ENCODE peak calls at places on chromosome 9, in six cellular contexts. S, L, H, D, U and Y are unnamed samples.
A peak's percentile ranks its signal among the peaks of the same experiment; 100 is the strongest.

GRCh38 chr9:120358877-120359276 is 221.1 kb downstream of the CDK5RAP2 start:
- DNase-seq in S (no peak), L (no peak), H (no peak), D (no peak), U (no peak), Y (no peak)

GRCh38 chr9:81191222-81191621 is 498.1 kb downstream of the TLE1 start:
- DNase-seq in S (no peak), L (no peak), H (no peak), D (no peak), U (no peak), Y (no peak)

GRCh38 chr9:112921549-112921948 is 30.9 kb upstream of the SLC46A2 start:
- DNase-seq in S (peak; percentile 19), L (peak; percentile 26), H (peak; percentile 33), D (no peak), U (no peak), Y (no peak)

GRCh38 chr9:107431461-107431860 is 58.1 kb downstream of the KLF4 start:
- DNase-seq in S (no peak), L (no peak), H (no peak), D (no peak), U (no peak), Y (no peak)

GRCh38 chr9:128349772-128350171 is 9.4 kb downstream of the SLC27A4 start:
- DNase-seq in S (no peak), L (no peak), H (no peak), D (no peak), U (no peak), Y (no peak)

GRCh38 chr9:115556432-115556831 is 438.5 kb upstream of the TNC start:
- DNase-seq in S (no peak), L (no peak), H (no peak), D (no peak), U (no peak), Y (no peak)

GRCh38 chr9:134286513-134287245 is 39.6 kb upstream of the RXRA start:
- DNase-seq in S (no peak), L (no peak), H (no peak), D (no peak), U (no peak), Y (no peak)

GRCh38 chr9:77751341-77752091 is 103.4 kb upstream of the GNA14 start:
- DNase-seq in S (peak; percentile 16), L (peak; percentile 50), H (peak; percentile 76), D (no peak), U (no peak), Y (no peak)

GRCh38 chr9:113237026-113237425 is 15.7 kb downstream of the SLC31A1 start:
- DNase-seq in S (no peak), L (no peak), H (no peak), D (no peak), U (no peak), Y (no peak)

GRCh38 chr9:354453-354852 is 139.8 kb downstream of the DOCK8 start:
- DNase-seq in S (no peak), L (no peak), H (no peak), D (no peak), U (no peak), Y (no peak)

GRCh38 chr9:123453904-123454321 is 97.9 kb downstream of the CRB2 start:
- DNase-seq in S (no peak), L (peak; percentile 62), H (no peak), D (no peak), U (no peak), Y (peak; percentile 67)

GRCh38 chr9:83355024-83355444 is 183.2 kb downstream of the FRMD3 start:
- DNase-seq in S (no peak), L (no peak), H (peak; percentile 27), D (no peak), U (no peak), Y (no peak)

GRCh38 chr9:7186175-7186574 is 428.4 kb downstream of the KDM4C start:
- DNase-seq in S (no peak), L (no peak), H (no peak), D (no peak), U (no peak), Y (no peak)

GRCh38 chr9:97632406-97632991 is 669 bp downstream of the TSTD2 start:
- DNase-seq in S (no peak), L (no peak), H (peak; percentile 60), D (peak; percentile 18), U (no peak), Y (peak; percentile 66)

GRCh38 chr9:98793031-98793430 is 3.3 kb downstream of the ANKS6 start:
- DNase-seq in S (no peak), L (no peak), H (no peak), D (no peak), U (no peak), Y (no peak)

GRCh38 chr9:35051069-35051967 is 21.1 kb downstream of the VCP start:
- DNase-seq in S (no peak), L (peak; percentile 24), H (peak; percentile 12), D (peak; percentile 33), U (peak; percentile 11), Y (no peak)

GRCh38 chr9:81595887-81596558 is 93.3 kb downstream of the TLE1 start:
- DNase-seq in S (no peak), L (no peak), H (no peak), D (no peak), U (no peak), Y (no peak)

GRCh38 chr9:28563612-28564011 is 990.3 kb upstream of the C9orf72 start:
- DNase-seq in S (no peak), L (no peak), H (no peak), D (no peak), U (no peak), Y (no peak)

GRCh38 chr9:1907465-1907864 is 107.7 kb upstream of the SMARCA2 start:
- DNase-seq in S (no peak), L (no peak), H (no peak), D (no peak), U (no peak), Y (no peak)

GRCh38 chr9:124720429-124721108 is 50.5 kb downstream of the NR6A1 start:
- DNase-seq in S (no peak), L (no peak), H (no peak), D (no peak), U (no peak), Y (no peak)

GRCh38 chr9:86563350-86563749 is 209.1 kb upstream of the TUT7 start:
- DNase-seq in S (no peak), L (no peak), H (no peak), D (no peak), U (no peak), Y (no peak)

GRCh38 chr9:112654282-112654681 is 63.6 kb downstream of the INIP start:
- DNase-seq in S (no peak), L (no peak), H (no peak), D (no peak), U (no peak), Y (no peak)

GRCh38 chr9:112526973-112527372 is 40.3 kb downstream of the KIAA1958 start:
- DNase-seq in S (no peak), L (no peak), H (no peak), D (no peak), U (no peak), Y (no peak)

GRCh38 chr9:18190671-18191374 is 283.1 kb upstream of the ADAMTSL1 start:
- DNase-seq in S (no peak), L (no peak), H (no peak), D (no peak), U (no peak), Y (no peak)

GRCh38 chr9:31119882-31120481 is 1264.5 kb upstream of the ACO1 start:
- DNase-seq in S (no peak), L (peak; percentile 42), H (peak; percentile 9), D (no peak), U (peak; percentile 1), Y (no peak)

GRCh38 chr9:124110307-124110915 is 98.8 kb downstream of the LHX2 start:
- DNase-seq in S (peak; percentile 73), L (peak; percentile 51), H (no peak), D (peak; percentile 33), U (no peak), Y (peak; percentile 75)

GRCh38 chr9:121609845-121610637 is 41.4 kb upstream of the DAB2IP start:
- DNase-seq in S (no peak), L (no peak), H (no peak), D (no peak), U (no peak), Y (no peak)